ENCODE peak calls at places on chromosomes 12 and 14, in six cellular contexts. One of them, this sample, is unnamed.

GRCh38 chr14:28773917-28774691 is 7.5 kb downstream of the FOXG1 start:
- ATAC-seq in activated naive CD8-positive, alpha-beta T cell treated with anti-CD3 and anti-CD28 coated beads, Interleukin-2, amount 10 ng/mL, durations not matched to agents 7 days and 5 days: no peak
- ATAC-seq in natural killer cell: no peak
- ATAC-seq in activated T-cell treated with anti-CD3 and anti-CD28 coated beads, Interleukin-2, amount 50 U/mL, for 4 hours: no peak
- ATAC-seq in pancreas: peak
- ATAC-seq in aorta: no peak
- ATAC-seq in this sample: no peak

GRCh38 chr14:89407856-89408255 is 9.2 kb downstream of the FOXN3 start:
- ATAC-seq in activated T-cell treated with anti-CD3 and anti-CD28 coated beads, Interleukin-2, amount 50 U/mL, for 4 hours: peak
- ATAC-seq in natural killer cell: no peak
- ATAC-seq in activated naive CD8-positive, alpha-beta T cell treated with anti-CD3 and anti-CD28 coated beads, Interleukin-2, amount 10 ng/mL, durations not matched to agents 7 days and 5 days: no peak
- ATAC-seq in aorta: no peak
- ATAC-seq in pancreas: peak
- ATAC-seq in this sample: no peak

GRCh38 chr12:94722664-94723063 is 72.3 kb upstream of the TMCC3 start:
- ATAC-seq in activated naive CD8-positive, alpha-beta T cell treated with anti-CD3 and anti-CD28 coated beads, Interleukin-2, amount 10 ng/mL, durations not matched to agents 7 days and 5 days: no peak
- ATAC-seq in activated T-cell treated with anti-CD3 and anti-CD28 coated beads, Interleukin-2, amount 50 U/mL, for 4 hours: no peak
- ATAC-seq in aorta: no peak
- ATAC-seq in pancreas: no peak
- ATAC-seq in natural killer cell: no peak
- ATAC-seq in this sample: no peak

GRCh38 chr14:91021115-91021514 is 39.3 kb downstream of the RPS6KA5 start:
- ATAC-seq in natural killer cell: no peak
- ATAC-seq in aorta: no peak
- ATAC-seq in activated naive CD8-positive, alpha-beta T cell treated with anti-CD3 and anti-CD28 coated beads, Interleukin-2, amount 10 ng/mL, durations not matched to agents 7 days and 5 days: no peak
- ATAC-seq in pancreas: no peak
- ATAC-seq in activated T-cell treated with anti-CD3 and anti-CD28 coated beads, Interleukin-2, amount 50 U/mL, for 4 hours: no peak
- ATAC-seq in this sample: no peak

GRCh38 chr14:22213110-22213509 is 375.9 kb downstream of the DAD1 start:
- ATAC-seq in activated T-cell treated with anti-CD3 and anti-CD28 coated beads, Interleukin-2, amount 50 U/mL, for 4 hours: no peak
- ATAC-seq in activated naive CD8-positive, alpha-beta T cell treated with anti-CD3 and anti-CD28 coated beads, Interleukin-2, amount 10 ng/mL, durations not matched to agents 7 days and 5 days: no peak
- ATAC-seq in aorta: no peak
- ATAC-seq in pancreas: no peak
- ATAC-seq in natural killer cell: no peak
- ATAC-seq in this sample: peak

GRCh38 chr12:15575797-15576560 is 213.2 kb downstream of the EPS8 start:
- ATAC-seq in activated naive CD8-positive, alpha-beta T cell treated with anti-CD3 and anti-CD28 coated beads, Interleukin-2, amount 10 ng/mL, durations not matched to agents 7 days and 5 days: no peak
- ATAC-seq in pancreas: no peak
- ATAC-seq in aorta: no peak
- ATAC-seq in activated T-cell treated with anti-CD3 and anti-CD28 coated beads, Interleukin-2, amount 50 U/mL, for 4 hours: peak
- ATAC-seq in natural killer cell: no peak
- ATAC-seq in this sample: no peak

GRCh38 chr14:29236401-29236800 is 469.8 kb downstream of the FOXG1 start:
- ATAC-seq in activated naive CD8-positive, alpha-beta T cell treated with anti-CD3 and anti-CD28 coated beads, Interleukin-2, amount 10 ng/mL, durations not matched to agents 7 days and 5 days: no peak
- ATAC-seq in natural killer cell: no peak
- ATAC-seq in activated T-cell treated with anti-CD3 and anti-CD28 coated beads, Interleukin-2, amount 50 U/mL, for 4 hours: no peak
- ATAC-seq in aorta: no peak
- ATAC-seq in pancreas: no peak
- ATAC-seq in this sample: no peak

GRCh38 chr12:24599737-24600136 is 349.2 kb downstream of the BCAT1 start:
- ATAC-seq in aorta: no peak
- ATAC-seq in natural killer cell: no peak
- ATAC-seq in activated T-cell treated with anti-CD3 and anti-CD28 coated beads, Interleukin-2, amount 50 U/mL, for 4 hours: no peak
- ATAC-seq in activated naive CD8-positive, alpha-beta T cell treated with anti-CD3 and anti-CD28 coated beads, Interleukin-2, amount 10 ng/mL, durations not matched to agents 7 days and 5 days: no peak
- ATAC-seq in pancreas: no peak
- ATAC-seq in this sample: no peak

GRCh38 chr12:80954857-80955520 is 17.3 kb upstream of the LIN7A start:
- ATAC-seq in pancreas: no peak
- ATAC-seq in activated naive CD8-positive, alpha-beta T cell treated with anti-CD3 and anti-CD28 coated beads, Interleukin-2, amount 10 ng/mL, durations not matched to agents 7 days and 5 days: no peak
- ATAC-seq in aorta: no peak
- ATAC-seq in natural killer cell: no peak
- ATAC-seq in activated T-cell treated with anti-CD3 and anti-CD28 coated beads, Interleukin-2, amount 50 U/mL, for 4 hours: no peak
- ATAC-seq in this sample: no peak

GRCh38 chr12:76785407-76785806 is 21.5 kb downstream of the ZDHHC17 start:
- ATAC-seq in activated T-cell treated with anti-CD3 and anti-CD28 coated beads, Interleukin-2, amount 50 U/mL, for 4 hours: no peak
- ATAC-seq in pancreas: no peak
- ATAC-seq in natural killer cell: no peak
- ATAC-seq in activated naive CD8-positive, alpha-beta T cell treated with anti-CD3 and anti-CD28 coated beads, Interleukin-2, amount 10 ng/mL, durations not matched to agents 7 days and 5 days: no peak
- ATAC-seq in aorta: no peak
- ATAC-seq in this sample: no peak

GRCh38 chr12:132608231-132609171 is 1.9 kb downstream of the LRCOL1 start:
- ATAC-seq in activated T-cell treated with anti-CD3 and anti-CD28 coated beads, Interleukin-2, amount 50 U/mL, for 4 hours: no peak
- ATAC-seq in activated naive CD8-positive, alpha-beta T cell treated with anti-CD3 and anti-CD28 coated beads, Interleukin-2, amount 10 ng/mL, durations not matched to agents 7 days and 5 days: no peak
- ATAC-seq in aorta: no peak
- ATAC-seq in natural killer cell: no peak
- ATAC-seq in pancreas: no peak
- ATAC-seq in this sample: no peak

GRCh38 chr12:109967383-109968031 is 28.7 kb downstream of the GIT2 start:
- ATAC-seq in activated T-cell treated with anti-CD3 and anti-CD28 coated beads, Interleukin-2, amount 50 U/mL, for 4 hours: peak
- ATAC-seq in activated naive CD8-positive, alpha-beta T cell treated with anti-CD3 and anti-CD28 coated beads, Interleukin-2, amount 10 ng/mL, durations not matched to agents 7 days and 5 days: peak
- ATAC-seq in pancreas: no peak
- ATAC-seq in aorta: no peak
- ATAC-seq in natural killer cell: no peak
- ATAC-seq in this sample: no peak

GRCh38 chr12:122849352-122850047 is 14.2 kb downstream of the HIP1R start:
- ATAC-seq in pancreas: no peak
- ATAC-seq in activated naive CD8-positive, alpha-beta T cell treated with anti-CD3 and anti-CD28 coated beads, Interleukin-2, amount 10 ng/mL, durations not matched to agents 7 days and 5 days: no peak
- ATAC-seq in natural killer cell: no peak
- ATAC-seq in activated T-cell treated with anti-CD3 and anti-CD28 coated beads, Interleukin-2, amount 50 U/mL, for 4 hours: no peak
- ATAC-seq in aorta: no peak
- ATAC-seq in this sample: no peak

GRCh38 chr14:68719634-68720384 is 73.1 kb downstream of the ZFP36L1 start:
- ATAC-seq in activated naive CD8-positive, alpha-beta T cell treated with anti-CD3 and anti-CD28 coated beads, Interleukin-2, amount 10 ng/mL, durations not matched to agents 7 days and 5 days: peak
- ATAC-seq in natural killer cell: peak
- ATAC-seq in activated T-cell treated with anti-CD3 and anti-CD28 coated beads, Interleukin-2, amount 50 U/mL, for 4 hours: peak
- ATAC-seq in aorta: no peak
- ATAC-seq in pancreas: no peak
- ATAC-seq in this sample: no peak

GRCh38 chr12:3117628-3118027 is 40.4 kb downstream of the TSPAN9 start:
- ATAC-seq in activated T-cell treated with anti-CD3 and anti-CD28 coated beads, Interleukin-2, amount 50 U/mL, for 4 hours: no peak
- ATAC-seq in aorta: no peak
- ATAC-seq in pancreas: no peak
- ATAC-seq in activated naive CD8-positive, alpha-beta T cell treated with anti-CD3 and anti-CD28 coated beads, Interleukin-2, amount 10 ng/mL, durations not matched to agents 7 days and 5 days: no peak
- ATAC-seq in natural killer cell: no peak
- ATAC-seq in this sample: no peak

GRCh38 chr14:33566082-33566481 is 384.8 kb downstream of the EGLN3 start:
- ATAC-seq in activated naive CD8-positive, alpha-beta T cell treated with anti-CD3 and anti-CD28 coated beads, Interleukin-2, amount 10 ng/mL, durations not matched to agents 7 days and 5 days: no peak
- ATAC-seq in aorta: no peak
- ATAC-seq in activated T-cell treated with anti-CD3 and anti-CD28 coated beads, Interleukin-2, amount 50 U/mL, for 4 hours: no peak
- ATAC-seq in natural killer cell: no peak
- ATAC-seq in pancreas: no peak
- ATAC-seq in this sample: no peak

GRCh38 chr12:10952645-10953044 is 13.6 kb upstream of the TAS2R14 start:
- ATAC-seq in activated naive CD8-positive, alpha-beta T cell treated with anti-CD3 and anti-CD28 coated beads, Interleukin-2, amount 10 ng/mL, durations not matched to agents 7 days and 5 days: no peak
- ATAC-seq in natural killer cell: no peak
- ATAC-seq in aorta: no peak
- ATAC-seq in pancreas: no peak
- ATAC-seq in activated T-cell treated with anti-CD3 and anti-CD28 coated beads, Interleukin-2, amount 50 U/mL, for 4 hours: no peak
- ATAC-seq in this sample: no peak

GRCh38 chr12:21129906-21130305 is 1.1 kb upstream of the SLCO1B1 start:
- ATAC-seq in pancreas: peak
- ATAC-seq in activated T-cell treated with anti-CD3 and anti-CD28 coated beads, Interleukin-2, amount 50 U/mL, for 4 hours: no peak
- ATAC-seq in natural killer cell: no peak
- ATAC-seq in aorta: peak
- ATAC-seq in activated naive CD8-positive, alpha-beta T cell treated with anti-CD3 and anti-CD28 coated beads, Interleukin-2, amount 10 ng/mL, durations not matched to agents 7 days and 5 days: no peak
- ATAC-seq in this sample: no peak

GRCh38 chr14:64826333-64826732 is 53.4 kb downstream of the SPTB start:
- ATAC-seq in pancreas: no peak
- ATAC-seq in aorta: no peak
- ATAC-seq in natural killer cell: no peak
- ATAC-seq in activated naive CD8-positive, alpha-beta T cell treated with anti-CD3 and anti-CD28 coated beads, Interleukin-2, amount 10 ng/mL, durations not matched to agents 7 days and 5 days: no peak
- ATAC-seq in activated T-cell treated with anti-CD3 and anti-CD28 coated beads, Interleukin-2, amount 50 U/mL, for 4 hours: no peak
- ATAC-seq in this sample: no peak

GRCh38 chr12:113103756-113104450 is 31.7 kb downstream of the RASAL1 start:
- ATAC-seq in natural killer cell: peak
- ATAC-seq in activated naive CD8-positive, alpha-beta T cell treated with anti-CD3 and anti-CD28 coated beads, Interleukin-2, amount 10 ng/mL, durations not matched to agents 7 days and 5 days: peak
- ATAC-seq in aorta: no peak
- ATAC-seq in pancreas: peak
- ATAC-seq in activated T-cell treated with anti-CD3 and anti-CD28 coated beads, Interleukin-2, amount 50 U/mL, for 4 hours: peak
- ATAC-seq in this sample: peak

GRCh38 chr14:22391908-22392307 is 197.1 kb downstream of the DAD1 start:
- ATAC-seq in pancreas: peak
- ATAC-seq in activated naive CD8-positive, alpha-beta T cell treated with anti-CD3 and anti-CD28 coated beads, Interleukin-2, amount 10 ng/mL, durations not matched to agents 7 days and 5 days: no peak
- ATAC-seq in activated T-cell treated with anti-CD3 and anti-CD28 coated beads, Interleukin-2, amount 50 U/mL, for 4 hours: no peak
- ATAC-seq in aorta: peak
- ATAC-seq in natural killer cell: peak
- ATAC-seq in this sample: peak

GRCh38 chr12:29639893-29640495 is 142.5 kb upstream of the OVCH1 start:
- ATAC-seq in activated naive CD8-positive, alpha-beta T cell treated with anti-CD3 and anti-CD28 coated beads, Interleukin-2, amount 10 ng/mL, durations not matched to agents 7 days and 5 days: no peak
- ATAC-seq in activated T-cell treated with anti-CD3 and anti-CD28 coated beads, Interleukin-2, amount 50 U/mL, for 4 hours: no peak
- ATAC-seq in pancreas: no peak
- ATAC-seq in aorta: no peak
- ATAC-seq in natural killer cell: no peak
- ATAC-seq in this sample: no peak

GRCh38 chr12:849192-849527 is 96.8 kb downstream of the WNK1 start:
- ATAC-seq in aorta: no peak
- ATAC-seq in activated T-cell treated with anti-CD3 and anti-CD28 coated beads, Interleukin-2, amount 50 U/mL, for 4 hours: no peak
- ATAC-seq in pancreas: no peak
- ATAC-seq in activated naive CD8-positive, alpha-beta T cell treated with anti-CD3 and anti-CD28 coated beads, Interleukin-2, amount 10 ng/mL, durations not matched to agents 7 days and 5 days: no peak
- ATAC-seq in natural killer cell: no peak
- ATAC-seq in this sample: no peak

GRCh38 chr12:55142896-55143870 is 17.0 kb downstream of the OR9K2 start:
- ATAC-seq in activated naive CD8-positive, alpha-beta T cell treated with anti-CD3 and anti-CD28 coated beads, Interleukin-2, amount 10 ng/mL, durations not matched to agents 7 days and 5 days: no peak
- ATAC-seq in pancreas: peak
- ATAC-seq in aorta: no peak
- ATAC-seq in natural killer cell: peak
- ATAC-seq in activated T-cell treated with anti-CD3 and anti-CD28 coated beads, Interleukin-2, amount 50 U/mL, for 4 hours: no peak
- ATAC-seq in this sample: no peak

This sample was measured in esophagus mucosa.